ENCODE peak calls at places on chromosome 18, in ten cellular contexts. Z is choroid plexus epithelial cell; F is NCI-H1092; J is dermis blood vessel endothelial cell; M is GM23248; T is stimulated activated CD4-positive, alpha-beta T cell treated with anti-CD3 and anti-CD28 coated beads, Interleukin-2, amount 100 ng/mL, for 48 hours; K is astrocyte; I is activated CD8-positive, alpha-beta memory T cell treated with anti-CD3 and anti-CD28 coated beads for 24 hours; S is tibial artery; N is epithelial cell of esophagus. U is an unnamed sample.
A peak's percentile ranks its signal among the peaks of the same experiment; 100 is the strongest.

GRCh38 chr18:55998071-55998522 is 410.1 kb upstream of the TCF4 start:
- DNase-seq in Z (peak; percentile 32), F (peak; percentile 2), J (no peak), M (peak; percentile 71), T (no peak), K (peak; percentile 49), I (no peak), S (no peak), N (peak; percentile 42), U (peak; percentile 4)

GRCh38 chr18:74060511-74061028 is 87.1 kb downstream of the FBXO15 start:
- DNase-seq in Z (no peak), F (no peak), J (no peak), M (no peak), T (no peak), K (no peak), I (no peak), S (no peak), N (no peak), U (no peak)

GRCh38 chr18:45119888-45120287 is 439.2 kb downstream of the SETBP1 start:
- DNase-seq in Z (no peak), F (no peak), J (no peak), M (no peak), T (no peak), K (no peak), I (no peak), S (no peak), N (no peak), U (no peak)

GRCh38 chr18:44536041-44536440 is 144.6 kb upstream of the SETBP1 start:
- DNase-seq in Z (peak; percentile 57), F (no peak), J (no peak), M (peak; percentile 89), T (no peak), K (peak; percentile 86), I (no peak), S (no peak), N (peak; percentile 55), U (peak; percentile 18)

GRCh38 chr18:498901-499300 is 1.6 kb downstream of the COLEC12 start:
- DNase-seq in Z (no peak), F (no peak), J (no peak), M (peak; percentile 32), T (no peak), K (no peak), I (no peak), S (no peak), N (no peak), U (no peak)

GRCh38 chr18:41226186-41226585 is 728.8 kb upstream of the PIK3C3 start:
- DNase-seq in Z (peak; percentile 76), F (no peak), J (no peak), M (peak; percentile 46), T (no peak), K (peak; percentile 84), I (no peak), S (no peak), N (peak; percentile 80), U (no peak)

GRCh38 chr18:55588876-55589595 is 1.0 kb upstream of the TCF4 start:
- DNase-seq in Z (peak; percentile 36), F (no peak), J (peak; percentile 54), M (peak; percentile 31), T (no peak), K (no peak), I (no peak), S (no peak), N (no peak), U (peak; percentile 44)

GRCh38 chr18:31992836-31993575 is 25.6 kb upstream of the RNF125 start:
- DNase-seq in Z (peak; percentile 64), F (no peak), J (no peak), M (no peak), T (no peak), K (peak; percentile 81), I (no peak), S (no peak), N (no peak), U (no peak)

GRCh38 chr18:36366994-36367839 is 69.7 kb downstream of the FHOD3 start:
- DNase-seq in Z (no peak), F (no peak), J (no peak), M (no peak), T (no peak), K (no peak), I (no peak), S (peak; percentile 86), N (no peak), U (no peak)

GRCh38 chr18:75256376-75256775 is 45.8 kb downstream of the TSHZ1 start:
- DNase-seq in Z (no peak), F (no peak), J (no peak), M (peak; percentile 23), T (no peak), K (no peak), I (no peak), S (no peak), N (no peak), U (no peak)

GRCh38 chr18:36335476-36336279 is 38.2 kb downstream of the FHOD3 start:
- DNase-seq in Z (peak; percentile 29), F (no peak), J (no peak), M (peak; percentile 76), T (no peak), K (no peak), I (no peak), S (no peak), N (no peak), U (no peak)

GRCh38 chr18:79489900-79490592 is 94.3 kb downstream of the NFATC1 start:
- DNase-seq in Z (no peak), F (no peak), J (no peak), M (no peak), T (no peak), K (no peak), I (no peak), S (peak; percentile 61), N (no peak), U (no peak)

GRCh38 chr18:48815581-48816324 is 135.0 kb downstream of the SMAD7 start:
- DNase-seq in Z (no peak), F (no peak), J (no peak), M (peak; percentile 53), T (no peak), K (peak; percentile 55), I (peak; percentile 49), S (peak; percentile 68), N (no peak), U (no peak)

GRCh38 chr18:9516437-9517064 is 41.2 kb downstream of the RALBP1 start:
- DNase-seq in Z (peak; percentile 66), F (no peak), J (peak; percentile 69), M (peak; percentile 65), T (no peak), K (peak; percentile 14), I (no peak), S (no peak), N (peak; percentile 51), U (peak; percentile 68)

GRCh38 chr18:79221136-79221535 is 151.9 kb downstream of the ATP9B start:
- DNase-seq in Z (no peak), F (no peak), J (no peak), M (no peak), T (no peak), K (no peak), I (no peak), S (no peak), N (no peak), U (no peak)

GRCh38 chr18:11747731-11748130 is 58.7 kb downstream of the GNAL start:
- DNase-seq in Z (no peak), F (no peak), J (no peak), M (no peak), T (no peak), K (no peak), I (no peak), S (no peak), N (no peak), U (no peak)

GRCh38 chr18:7174359-7175107 is 56.4 kb upstream of the LRRC30 start:
- DNase-seq in Z (peak; percentile 26), F (no peak), J (no peak), M (peak; percentile 36), T (no peak), K (no peak), I (no peak), S (no peak), N (peak; percentile 17), U (no peak)

GRCh38 chr18:2482711-2483475 is 88.4 kb downstream of the METTL4 start:
- DNase-seq in Z (no peak), F (no peak), J (no peak), M (no peak), T (no peak), K (no peak), I (no peak), S (no peak), N (no peak), U (no peak)

GRCh38 chr18:56256659-56257058 is 381.7 kb downstream of the TXNL1 start:
- DNase-seq in Z (no peak), F (no peak), J (no peak), M (no peak), T (no peak), K (no peak), I (no peak), S (no peak), N (no peak), U (no peak)

GRCh38 chr18:48983793-48984437 is 33.1 kb upstream of the SMAD7 start:
- DNase-seq in Z (peak; percentile 38), F (peak; percentile 26), J (peak; percentile 30), M (peak; percentile 38), T (no peak), K (no peak), I (no peak), S (no peak), N (peak; percentile 49), U (peak; percentile 79)

GRCh38 chr18:38025433-38026038 is 459.9 kb upstream of the CELF4 start:
- DNase-seq in Z (peak; percentile 22), F (no peak), J (no peak), M (no peak), T (no peak), K (peak; percentile 10), I (no peak), S (no peak), N (no peak), U (no peak)

GRCh38 chr18:36580266-36580665 is 248.5 kb downstream of the TPGS2 start:
- DNase-seq in Z (peak; percentile 66), F (no peak), J (no peak), M (peak; percentile 78), T (no peak), K (peak; percentile 51), I (no peak), S (peak; percentile 87), N (peak; percentile 54), U (no peak)

GRCh38 chr18:46264255-46264654 is 160.1 kb downstream of the HAUS1 start:
- DNase-seq in Z (peak; percentile 86), F (no peak), J (peak; percentile 58), M (peak; percentile 41), T (no peak), K (no peak), I (no peak), S (no peak), N (peak; percentile 36), U (peak; percentile 65)

GRCh38 chr18:26489191-26489590 is 59.2 kb downstream of the KCTD1 start:
- DNase-seq in Z (no peak), F (no peak), J (no peak), M (no peak), T (no peak), K (no peak), I (no peak), S (no peak), N (peak; percentile 24), U (no peak)

GRCh38 chr18:21134895-21135294 is 23.3 kb upstream of the ROCK1 start:
- DNase-seq in Z (peak; percentile 49), F (no peak), J (peak; percentile 59), M (peak; percentile 44), T (no peak), K (no peak), I (no peak), S (no peak), N (peak; percentile 55), U (peak; percentile 31)

GRCh38 chr18:57427429-57428181 is 7.6 kb upstream of the ONECUT2 start:
- DNase-seq in Z (no peak), F (no peak), J (no peak), M (peak; percentile 4), T (no peak), K (no peak), I (no peak), S (no peak), N (no peak), U (no peak)

GRCh38 chr18:29226201-29226600 is 1049.3 kb upstream of the CDH2 start:
- DNase-seq in Z (peak; percentile 19), F (no peak), J (no peak), M (no peak), T (no peak), K (peak; percentile 80), I (no peak), S (no peak), N (peak; percentile 46), U (no peak)

GRCh38 chr18:26436176-26437031 is 111.9 kb downstream of the KCTD1 start:
- DNase-seq in Z (peak; percentile 93), F (no peak), J (no peak), M (peak; percentile 77), T (no peak), K (peak; percentile 86), I (no peak), S (no peak), N (peak; percentile 82), U (no peak)

U was measured in A673.